ENCODE peak calls at places on chromosomes 3 and 15, in four cellular contexts. B, Z, L and N are unnamed samples.

GRCh38 chr3:45664558-45664957 is 24.6 kb upstream of the SACM1L start:
- DNase-seq in B (no peak), Z (no peak), L (no peak), N (no peak)

GRCh38 chr3:32146669-32147315 is 40.4 kb downstream of the GPD1L start:
- DNase-seq in B (no peak), Z (no peak), L (no peak), N (no peak)

GRCh38 chr3:45309876-45310275 is 78.5 kb upstream of the LARS2 start:
- DNase-seq in L (no peak), Z (no peak), B (no peak), N (no peak)

GRCh38 chr15:58880320-58880719 is 53.2 kb downstream of the SLTM start:
- DNase-seq in L (no peak), B (no peak), Z (no peak), N (no peak)

GRCh38 chr15:59923508-59923907 is 80.6 kb upstream of the FOXB1 start:
- DNase-seq in Z (no peak), B (no peak), L (no peak), N (no peak)

GRCh38 chr3:172260381-172260780 is 187.9 kb downstream of the GHSR start:
- DNase-seq in B (no peak), Z (peak), L (peak), N (no peak)

GRCh38 chr3:55000546-55000945 is 72.7 kb upstream of the LRTM1 start:
- DNase-seq in L (peak), Z (peak), B (peak), N (peak)

GRCh38 chr3:52444860-52445793 is at the start of gene SEMA3G:
- DNase-seq in L (peak), B (no peak), Z (peak), N (peak)

GRCh38 chr3:177338697-177339219 is 141.5 kb upstream of the TBL1XR1 start:
- DNase-seq in L (peak), B (no peak), Z (peak), N (no peak)

GRCh38 chr3:53166206-53166605 is 5.2 kb downstream of the PRKCD start:
- DNase-seq in L (no peak), Z (no peak), B (no peak), N (no peak)

GRCh38 chr15:68633181-68634121 is 54.7 kb downstream of the CORO2B start:
- DNase-seq in Z (no peak), B (no peak), L (no peak), N (no peak)

GRCh38 chr3:31636693-31637442 is 104.1 kb downstream of the STT3B start:
- DNase-seq in Z (peak), L (no peak), B (no peak), N (no peak)

GRCh38 chr3:17942856-17943255 is 200.4 kb upstream of the TBC1D5 start:
- DNase-seq in B (no peak), L (peak), Z (no peak), N (no peak)

GRCh38 chr3:90010341-90010740 is 902.9 kb downstream of the EPHA3 start:
- DNase-seq in Z (peak), L (peak), B (no peak), N (no peak)

GRCh38 chr15:61621146-61621545 is 392.0 kb upstream of the RORA start:
- DNase-seq in L (no peak), B (no peak), Z (peak), N (peak)
- TF ChIP-seq CTCF in L (no peak), B (peak), Z (peak), N (peak)

GRCh38 chr3:50256978-50257890 is 11.7 kb upstream of the SEMA3B start:
- DNase-seq in L (peak), Z (peak), B (no peak), N (peak)
- TF ChIP-seq CTCF in L (peak), Z (peak), B (peak), N (peak)

DNA sequence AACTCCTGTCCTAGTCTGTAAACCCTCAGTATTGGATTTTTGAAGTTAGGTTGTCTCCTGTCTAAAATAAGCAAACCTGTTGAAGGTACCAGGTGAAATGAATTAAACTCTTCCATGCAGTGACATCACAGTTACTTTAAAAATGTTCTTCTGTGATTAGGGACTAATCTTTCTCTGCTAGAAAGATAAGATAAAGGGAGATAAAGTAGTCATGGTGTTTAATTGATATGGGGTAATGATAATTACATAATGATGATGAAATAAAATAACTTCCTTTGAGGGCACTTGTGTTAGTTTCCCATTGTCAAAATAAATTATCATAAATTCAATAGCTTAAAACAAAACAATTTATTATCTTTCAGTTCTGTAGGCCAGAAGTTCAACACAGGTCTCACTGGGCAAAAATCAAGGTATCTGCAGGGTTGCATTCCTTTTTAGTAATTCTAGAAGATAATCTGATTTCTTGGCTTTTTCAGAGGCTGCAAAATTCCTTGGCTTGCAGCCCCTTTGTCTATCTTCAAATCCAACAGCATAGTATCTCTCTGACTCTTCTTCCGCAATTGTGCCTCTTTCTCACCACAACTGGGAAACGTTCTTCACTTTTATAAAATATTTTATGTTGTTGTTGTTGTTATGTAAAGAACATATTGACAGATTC is 218.5 kb downstream of the STXBP5L start:
- DNase-seq in B (no peak), Z (no peak), L (no peak), N (no peak)
- TF ChIP-seq CTCF in B (no peak), Z (no peak), L (no peak), N (no peak)

DNA sequence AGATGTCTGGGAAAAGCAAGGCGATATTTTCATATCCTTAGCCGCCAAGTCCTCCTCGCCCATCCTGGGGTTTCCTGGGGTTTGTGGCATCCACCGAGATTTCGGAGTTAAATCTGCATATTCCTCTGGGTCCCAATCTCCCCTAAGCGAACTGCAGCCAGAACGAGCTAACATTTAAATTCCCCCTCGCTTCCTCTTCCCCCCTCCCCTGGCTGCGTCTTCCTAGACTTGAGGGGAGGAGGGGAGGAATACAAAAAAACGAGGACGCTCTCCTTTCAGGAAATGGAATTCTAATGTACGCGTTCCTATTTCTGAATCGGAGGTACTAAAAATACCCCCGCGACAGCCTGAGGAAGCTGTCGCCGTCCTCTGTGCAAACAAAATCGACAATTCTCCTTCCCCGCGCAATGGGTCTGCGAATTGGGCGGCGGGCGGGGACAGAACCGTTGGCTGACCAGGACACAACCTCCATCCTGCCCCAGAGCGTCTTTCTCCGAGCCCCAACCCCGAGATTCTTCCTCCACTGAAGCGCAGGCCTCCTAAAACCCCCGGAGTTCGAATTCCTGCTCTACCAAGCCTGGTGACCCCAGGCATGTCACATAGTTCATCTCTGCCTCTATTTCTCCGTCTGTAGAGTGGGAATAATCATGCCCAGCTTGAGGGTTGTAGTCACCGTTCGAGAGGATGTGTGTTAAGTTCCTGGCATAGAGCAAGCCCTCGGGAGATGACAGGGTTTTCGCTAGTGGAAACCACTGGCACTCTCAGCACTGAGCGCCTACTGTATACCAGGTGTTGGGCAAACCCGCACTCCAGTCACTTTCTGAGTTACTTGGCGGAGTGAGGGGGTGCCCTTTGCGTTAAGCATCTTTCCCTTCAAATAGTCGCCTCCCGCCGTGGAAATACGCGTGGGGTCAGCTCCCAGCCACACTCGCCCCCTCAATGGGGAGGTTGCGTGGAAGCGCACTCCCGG is 5.3 kb downstream of the FEZF2 start:
- DNase-seq in B (no peak), Z (no peak), L (no peak), N (no peak)
- TF ChIP-seq CTCF in B (no peak), Z (no peak), L (no peak), N (no peak)

GRCh38 chr3:40505599-40506462 is at the start of gene ZNF620:
- DNase-seq in Z (peak), B (no peak), L (peak), N (peak)
- TF ChIP-seq CTCF in Z (peak), B (peak), L (no peak), N (no peak)

GRCh38 chr15:65917407-65917756 is 48.1 kb downstream of the RAB11A start:
- DNase-seq in B (no peak), Z (no peak), L (no peak), N (no peak)

GRCh38 chr15:65918357-65918920 is 49.1 kb downstream of the RAB11A start:
- DNase-seq in L (no peak), Z (no peak), B (no peak), N (no peak)

GRCh38 chr15:65916664-65917406 is 47.5 kb downstream of the RAB11A start:
- DNase-seq in Z (peak), B (peak), L (peak), N (peak)

GRCh38 chr15:65918936-65919335 is 49.6 kb downstream of the RAB11A start:
- DNase-seq in Z (no peak), L (no peak), B (no peak), N (no peak)

DNA sequence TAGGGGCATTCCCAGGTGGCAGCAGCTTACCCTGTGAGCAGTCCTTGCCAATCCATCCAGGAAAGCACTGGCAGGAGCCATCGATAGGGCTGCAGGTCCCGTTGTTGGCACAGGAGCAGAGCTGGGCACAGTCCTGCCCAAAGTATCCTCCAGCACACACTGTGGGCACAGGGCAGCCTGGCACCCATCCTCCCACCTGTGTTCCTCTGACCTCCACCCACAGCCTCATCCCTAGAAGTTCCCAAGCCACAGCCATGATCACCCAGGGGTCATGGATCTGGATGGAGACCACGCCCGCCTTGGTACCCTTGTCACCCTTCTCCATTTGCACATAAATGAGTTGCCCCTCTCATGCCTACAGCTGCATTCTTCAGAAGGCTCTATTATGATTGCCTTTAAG is 48.6 kb downstream of the RAB11A start:
- DNase-seq in Z (no peak), B (no peak), L (no peak), N (no peak)
- TF ChIP-seq CTCF in Z (no peak), B (no peak), L (no peak), N (no peak)

DNA sequence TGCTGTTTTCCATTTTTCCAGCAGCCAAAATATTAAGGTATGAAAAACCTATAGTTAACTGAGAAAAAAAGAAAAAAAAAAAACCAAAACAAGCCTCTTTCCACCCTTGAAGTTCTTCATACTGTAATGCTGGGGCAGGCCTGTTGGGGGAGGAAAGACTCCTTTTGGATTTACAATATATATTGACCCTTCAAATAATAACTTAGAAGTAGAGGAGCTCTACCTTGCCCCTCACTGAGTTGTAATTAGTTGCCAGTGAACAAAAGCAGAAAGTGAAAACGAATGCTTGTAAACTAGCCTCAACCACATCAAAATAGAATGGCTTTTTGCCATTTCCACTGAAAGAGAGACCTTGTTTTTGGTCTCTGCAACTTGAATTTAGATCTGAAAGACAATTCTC is 326.6 kb downstream of the NR2F2 start:
- DNase-seq in L (no peak), B (no peak), Z (peak), N (no peak)
- TF ChIP-seq CTCF in L (no peak), B (no peak), Z (no peak), N (no peak)

GRCh38 chr3:194333981-194334320 is 17.2 kb downstream of the CPN2 start:
- DNase-seq in B (no peak), L (no peak), Z (no peak), N (no peak)
- TF ChIP-seq CTCF in B (no peak), L (no peak), Z (no peak), N (peak)

GRCh38 chr3:48404440-48405342 is 25.2 kb downstream of the PLXNB1 start:
- DNase-seq in L (no peak), B (no peak), Z (no peak), N (no peak)

GRCh38 chr3:48402281-48402732 is 27.6 kb downstream of the PLXNB1 start:
- DNase-seq in Z (peak), L (peak), B (peak), N (no peak)

GRCh38 chr3:48402907-48403306 is 27.0 kb downstream of the PLXNB1 start:
- DNase-seq in L (no peak), B (no peak), Z (no peak), N (no peak)

GRCh38 chr3:48405343-48405881 is 24.5 kb downstream of the PLXNB1 start:
- DNase-seq in Z (no peak), L (no peak), B (no peak), N (no peak)

GRCh38 chr3:48403533-48404439 is 26.1 kb downstream of the PLXNB1 start:
- DNase-seq in Z (no peak), B (no peak), L (no peak), N (no peak)
- TF ChIP-seq CTCF in Z (no peak), B (no peak), L (no peak), N (no peak)